ENCODE peak calls at places on chromosomes 2 and 18, in seven cellular contexts. One of them, this sample, is unnamed.

GRCh38 chr2:165634855-165635254 is 159.2 kb downstream of the GALNT3 start:
- DNase-seq in fibroblast of lung: peak; percentile 43
- DNase-seq in brain microvascular endothelial cell: peak; percentile 61
- DNase-seq in right lobe of liver: no peak
- DNase-seq in A549: no peak
- DNase-seq in endodermal cell: peak; percentile 80
- DNase-seq in dorsolateral prefrontal cortex: peak; percentile 84
- DNase-seq in this sample: no peak

GRCh38 chr2:11647834-11648600 is 22.0 kb downstream of the NTSR2 start:
- DNase-seq in fibroblast of lung: peak; percentile 26
- DNase-seq in brain microvascular endothelial cell: peak; percentile 30
- DNase-seq in right lobe of liver: no peak
- DNase-seq in A549: no peak
- DNase-seq in endodermal cell: peak; percentile 67
- DNase-seq in dorsolateral prefrontal cortex: no peak
- DNase-seq in this sample: no peak

GRCh38 chr2:221097568-221097915 is 474.6 kb downstream of the EPHA4 start:
- DNase-seq in fibroblast of lung: peak; percentile 95
- DNase-seq in brain microvascular endothelial cell: peak; percentile 59
- DNase-seq in right lobe of liver: no peak
- DNase-seq in A549: peak; percentile 24
- DNase-seq in endodermal cell: peak; percentile 55
- DNase-seq in dorsolateral prefrontal cortex: no peak
- DNase-seq in this sample: no peak

GRCh38 chr2:232230557-232230956 is 148.0 kb upstream of the ALPP start:
- DNase-seq in fibroblast of lung: no peak
- DNase-seq in brain microvascular endothelial cell: no peak
- DNase-seq in right lobe of liver: no peak
- DNase-seq in A549: peak; percentile 45
- DNase-seq in endodermal cell: peak; percentile 88
- DNase-seq in dorsolateral prefrontal cortex: no peak
- DNase-seq in this sample: no peak

GRCh38 chr2:23828986-23829385 is 97.9 kb downstream of the ATAD2B start:
- DNase-seq in fibroblast of lung: peak; percentile 10
- DNase-seq in brain microvascular endothelial cell: no peak
- DNase-seq in right lobe of liver: no peak
- DNase-seq in A549: no peak
- DNase-seq in endodermal cell: no peak
- DNase-seq in dorsolateral prefrontal cortex: no peak
- DNase-seq in this sample: no peak

GRCh38 chr2:22020101-22020742 is 896.5 kb downstream of the TDRD15 start:
- DNase-seq in fibroblast of lung: no peak
- DNase-seq in brain microvascular endothelial cell: no peak
- DNase-seq in right lobe of liver: no peak
- DNase-seq in A549: no peak
- DNase-seq in endodermal cell: peak; percentile 49
- DNase-seq in dorsolateral prefrontal cortex: no peak
- DNase-seq in this sample: no peak

GRCh38 chr18:44680271-44681038 is at the start of gene SETBP1:
- DNase-seq in fibroblast of lung: peak; percentile 61
- DNase-seq in brain microvascular endothelial cell: no peak
- DNase-seq in right lobe of liver: peak; percentile 83
- DNase-seq in A549: peak; percentile 31
- DNase-seq in endodermal cell: peak; percentile 88
- DNase-seq in dorsolateral prefrontal cortex: no peak
- DNase-seq in this sample: peak; percentile 80

GRCh38 chr18:54558609-54559585 is 32.1 kb upstream of the DYNAP start:
- DNase-seq in fibroblast of lung: peak; percentile 3
- DNase-seq in brain microvascular endothelial cell: no peak
- DNase-seq in right lobe of liver: no peak
- DNase-seq in A549: peak; percentile 16
- DNase-seq in endodermal cell: no peak
- DNase-seq in dorsolateral prefrontal cortex: no peak
- DNase-seq in this sample: no peak

GRCh38 chr2:234254783-234255521 is 204.4 kb downstream of the SPP2 start:
- DNase-seq in fibroblast of lung: peak; percentile 78
- DNase-seq in brain microvascular endothelial cell: no peak
- DNase-seq in right lobe of liver: no peak
- DNase-seq in A549: peak; percentile 49
- DNase-seq in endodermal cell: no peak
- DNase-seq in dorsolateral prefrontal cortex: no peak
- DNase-seq in this sample: no peak

GRCh38 chr2:42929985-42930581 is 137.7 kb upstream of the HAAO start:
- DNase-seq in fibroblast of lung: peak; percentile 85
- DNase-seq in brain microvascular endothelial cell: peak; percentile 92
- DNase-seq in right lobe of liver: no peak
- DNase-seq in A549: no peak
- DNase-seq in endodermal cell: peak; percentile 71
- DNase-seq in dorsolateral prefrontal cortex: peak; percentile 25
- DNase-seq in this sample: no peak
- H3K27ac ChIP-seq in fibroblast of lung: peak overlapping the region; percentile 48
- H3K27ac ChIP-seq in brain microvascular endothelial cell: peak overlapping the region; percentile 78
- H3K27ac ChIP-seq in right lobe of liver: peak overlapping the region; percentile 95
- H3K27ac ChIP-seq in A549: peak overlapping the region; percentile 54
- H3K27ac ChIP-seq in endodermal cell: peak overlapping the region; percentile 66
- H3K27ac ChIP-seq in dorsolateral prefrontal cortex: no peak overlapping the region
- H3K27ac ChIP-seq in this sample: peak overlapping the region; percentile 88

GRCh38 chr2:159758239-159758638 is 39.8 kb downstream of the CD302 start:
- DNase-seq in fibroblast of lung: no peak
- DNase-seq in brain microvascular endothelial cell: no peak
- DNase-seq in right lobe of liver: no peak
- DNase-seq in A549: no peak
- DNase-seq in endodermal cell: no peak
- DNase-seq in dorsolateral prefrontal cortex: no peak
- DNase-seq in this sample: no peak
- H3K27ac ChIP-seq in fibroblast of lung: no peak overlapping the region
- H3K27ac ChIP-seq in brain microvascular endothelial cell: no peak overlapping the region
- H3K27ac ChIP-seq in right lobe of liver: no peak overlapping the region
- H3K27ac ChIP-seq in A549: no peak overlapping the region
- H3K27ac ChIP-seq in endodermal cell: no peak overlapping the region
- H3K27ac ChIP-seq in dorsolateral prefrontal cortex: no peak overlapping the region
- H3K27ac ChIP-seq in this sample: no peak overlapping the region

GRCh38 chr2:126777620-126777978 is 121.1 kb upstream of the TEX51 start:
- DNase-seq in fibroblast of lung: no peak
- DNase-seq in brain microvascular endothelial cell: no peak
- DNase-seq in right lobe of liver: no peak
- DNase-seq in A549: no peak
- DNase-seq in endodermal cell: no peak
- DNase-seq in dorsolateral prefrontal cortex: no peak
- DNase-seq in this sample: no peak

GRCh38 chr2:126776255-126776654 is 120.3 kb downstream of the GYPC start:
- DNase-seq in fibroblast of lung: no peak
- DNase-seq in brain microvascular endothelial cell: no peak
- DNase-seq in right lobe of liver: no peak
- DNase-seq in A549: no peak
- DNase-seq in endodermal cell: no peak
- DNase-seq in dorsolateral prefrontal cortex: peak; percentile 28
- DNase-seq in this sample: no peak

GRCh38 chr2:126775300-126775985 is 119.5 kb downstream of the GYPC start:
- DNase-seq in fibroblast of lung: no peak
- DNase-seq in brain microvascular endothelial cell: no peak
- DNase-seq in right lobe of liver: no peak
- DNase-seq in A549: no peak
- DNase-seq in endodermal cell: no peak
- DNase-seq in dorsolateral prefrontal cortex: peak; percentile 43
- DNase-seq in this sample: no peak

GRCh38 chr2:126778561-126779285 is 120.0 kb upstream of the TEX51 start:
- DNase-seq in fibroblast of lung: no peak
- DNase-seq in brain microvascular endothelial cell: no peak
- DNase-seq in right lobe of liver: no peak
- DNase-seq in A549: no peak
- DNase-seq in endodermal cell: peak; percentile 66
- DNase-seq in dorsolateral prefrontal cortex: peak; percentile 13
- DNase-seq in this sample: no peak

GRCh38 chr2:126776701-126777619 is 121.0 kb downstream of the GYPC start:
- DNase-seq in fibroblast of lung: peak; percentile 36
- DNase-seq in brain microvascular endothelial cell: peak; percentile 73
- DNase-seq in right lobe of liver: peak; percentile 87
- DNase-seq in A549: peak; percentile 69
- DNase-seq in endodermal cell: peak; percentile 92
- DNase-seq in dorsolateral prefrontal cortex: peak; percentile 76
- DNase-seq in this sample: peak; percentile 40
- H3K27ac ChIP-seq in fibroblast of lung: no peak overlapping the region
- H3K27ac ChIP-seq in brain microvascular endothelial cell: no peak overlapping the region
- H3K27ac ChIP-seq in right lobe of liver: peak overlapping the region; percentile 36
- H3K27ac ChIP-seq in A549: peak overlapping the region; percentile 71
- H3K27ac ChIP-seq in endodermal cell: no peak overlapping the region
- H3K27ac ChIP-seq in dorsolateral prefrontal cortex: no peak overlapping the region
- H3K27ac ChIP-seq in this sample: peak overlapping the region; percentile 44

GRCh38 chr2:224751996-224752698 is 36.0 kb upstream of the CCDC195 start:
- DNase-seq in fibroblast of lung: no peak
- DNase-seq in brain microvascular endothelial cell: no peak
- DNase-seq in right lobe of liver: no peak
- DNase-seq in A549: no peak
- DNase-seq in endodermal cell: no peak
- DNase-seq in dorsolateral prefrontal cortex: no peak
- DNase-seq in this sample: no peak
- H3K27ac ChIP-seq in fibroblast of lung: no peak overlapping the region
- H3K27ac ChIP-seq in brain microvascular endothelial cell: no peak overlapping the region
- H3K27ac ChIP-seq in right lobe of liver: no peak overlapping the region
- H3K27ac ChIP-seq in A549: no peak overlapping the region
- H3K27ac ChIP-seq in endodermal cell: no peak overlapping the region
- H3K27ac ChIP-seq in dorsolateral prefrontal cortex: no peak overlapping the region
- H3K27ac ChIP-seq in this sample: no peak overlapping the region

DNA sequence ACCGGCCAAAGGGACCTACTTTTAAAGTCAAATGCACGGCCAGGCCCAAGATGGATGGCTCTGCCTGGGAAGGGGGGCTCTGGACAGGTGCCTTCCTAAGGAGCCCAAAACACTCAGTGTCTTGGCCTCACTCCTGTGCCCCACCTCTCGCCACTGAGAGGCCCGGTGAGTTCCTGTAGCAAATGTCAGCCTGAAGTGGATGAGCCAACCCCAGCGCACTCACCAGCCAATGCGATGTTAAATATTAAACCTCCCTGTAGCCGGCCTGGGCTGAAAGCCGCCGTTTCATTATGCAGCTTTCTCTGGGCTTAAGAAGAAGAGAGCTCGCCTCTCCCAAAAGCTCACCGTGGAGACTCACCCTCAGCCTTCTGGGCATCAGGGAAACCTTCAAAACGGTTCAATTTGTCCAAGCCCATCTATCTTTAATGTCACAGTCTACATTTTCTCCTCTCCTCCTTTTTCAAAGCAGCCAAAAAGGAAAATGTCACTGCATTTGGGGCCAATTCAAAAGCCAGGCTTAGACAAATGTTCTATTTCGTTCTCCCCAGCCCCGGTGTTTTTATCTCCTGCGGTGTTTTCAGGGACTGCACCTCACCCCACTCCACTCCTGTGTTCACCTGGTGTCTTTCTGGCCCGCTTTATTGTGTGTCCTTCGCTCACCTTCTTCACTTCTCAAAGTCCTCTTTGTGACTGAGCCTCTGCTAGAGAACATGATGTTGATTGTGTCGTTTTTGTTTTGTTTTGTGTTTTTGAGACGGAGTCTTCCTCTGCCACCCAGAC is 124.0 kb downstream of the NRP2 start:
- DNase-seq in fibroblast of lung: no peak
- DNase-seq in brain microvascular endothelial cell: no peak
- DNase-seq in right lobe of liver: peak; percentile 58
- DNase-seq in A549: peak; percentile 28
- DNase-seq in endodermal cell: no peak
- DNase-seq in dorsolateral prefrontal cortex: no peak
- DNase-seq in this sample: no peak
- H3K27ac ChIP-seq in fibroblast of lung: no peak overlapping the region
- H3K27ac ChIP-seq in brain microvascular endothelial cell: no peak overlapping the region
- H3K27ac ChIP-seq in right lobe of liver: peak overlapping the region; percentile 74
- H3K27ac ChIP-seq in A549: peak overlapping the region; percentile 63
- H3K27ac ChIP-seq in endodermal cell: no peak overlapping the region
- H3K27ac ChIP-seq in dorsolateral prefrontal cortex: no peak overlapping the region
- H3K27ac ChIP-seq in this sample: no peak overlapping the region

GRCh38 chr2:145185696-145186095 is 665.8 kb upstream of the ZEB2 start:
- DNase-seq in fibroblast of lung: peak; percentile 77
- DNase-seq in brain microvascular endothelial cell: peak; percentile 18
- DNase-seq in right lobe of liver: no peak
- DNase-seq in A549: no peak
- DNase-seq in endodermal cell: no peak
- DNase-seq in dorsolateral prefrontal cortex: no peak
- DNase-seq in this sample: no peak

GRCh38 chr2:145186303-145186702 is 666.4 kb upstream of the ZEB2 start:
- DNase-seq in fibroblast of lung: no peak
- DNase-seq in brain microvascular endothelial cell: no peak
- DNase-seq in right lobe of liver: no peak
- DNase-seq in A549: peak; percentile 18
- DNase-seq in endodermal cell: peak; percentile 76
- DNase-seq in dorsolateral prefrontal cortex: no peak
- DNase-seq in this sample: no peak

GRCh38 chr2:145190031-145190703 is 670.2 kb upstream of the ZEB2 start:
- DNase-seq in fibroblast of lung: peak; percentile 20
- DNase-seq in brain microvascular endothelial cell: peak; percentile 21
- DNase-seq in right lobe of liver: no peak
- DNase-seq in A549: no peak
- DNase-seq in endodermal cell: no peak
- DNase-seq in dorsolateral prefrontal cortex: no peak
- DNase-seq in this sample: no peak

DNA sequence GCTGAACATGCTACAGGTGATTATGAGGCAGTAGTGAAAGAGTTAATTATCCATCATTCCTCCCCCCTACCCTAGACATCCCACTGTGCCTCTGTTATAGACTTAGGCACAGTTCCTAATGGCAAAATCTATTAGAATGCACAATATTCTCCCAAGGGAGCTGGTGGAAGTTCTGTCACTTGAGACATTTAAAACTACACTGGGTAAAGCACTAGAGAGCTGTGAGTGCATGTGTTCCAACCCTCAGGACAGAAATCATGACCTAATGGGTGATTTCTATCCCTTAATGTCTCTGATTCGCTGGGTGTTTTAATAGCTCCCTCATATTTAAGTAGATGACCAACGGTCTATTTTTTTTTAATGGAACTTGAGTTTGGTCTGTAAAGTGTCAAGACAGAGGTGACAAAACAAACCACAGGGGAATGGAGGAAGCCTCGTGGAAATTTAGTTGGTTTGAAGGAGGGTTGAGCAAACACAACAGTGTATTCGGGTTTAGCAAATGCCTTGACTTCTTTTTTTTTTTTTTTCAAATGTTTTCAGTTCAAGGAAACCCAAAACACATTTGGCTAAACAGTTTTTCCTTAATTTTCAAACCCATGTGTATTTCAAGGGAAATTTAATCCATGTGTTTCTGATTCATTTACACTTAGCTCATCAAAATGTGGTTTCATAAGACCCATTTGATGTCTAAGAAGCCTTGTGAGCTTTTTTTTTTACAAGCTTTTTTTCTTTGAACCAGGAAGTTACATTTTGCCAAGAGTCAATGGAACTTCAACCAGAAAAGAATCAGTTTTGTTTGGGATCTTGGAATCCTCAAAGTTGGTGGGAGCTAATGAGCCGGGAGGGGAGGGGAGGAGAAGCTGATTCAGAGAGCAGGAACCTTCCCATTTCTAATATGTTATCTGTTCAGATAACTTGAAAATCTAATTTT is 665.1 kb upstream of the ZEB2 start:
- DNase-seq in fibroblast of lung: peak; percentile 77
- DNase-seq in brain microvascular endothelial cell: no peak
- DNase-seq in right lobe of liver: no peak
- DNase-seq in A549: no peak
- DNase-seq in endodermal cell: no peak
- DNase-seq in dorsolateral prefrontal cortex: no peak
- DNase-seq in this sample: no peak
- H3K27ac ChIP-seq in fibroblast of lung: peak overlapping the region; percentile 67
- H3K27ac ChIP-seq in brain microvascular endothelial cell: peak overlapping the region; percentile 27
- H3K27ac ChIP-seq in right lobe of liver: no peak overlapping the region
- H3K27ac ChIP-seq in A549: no peak overlapping the region
- H3K27ac ChIP-seq in endodermal cell: no peak overlapping the region
- H3K27ac ChIP-seq in dorsolateral prefrontal cortex: no peak overlapping the region
- H3K27ac ChIP-seq in this sample: no peak overlapping the region

This sample was measured in Peyer's patch.